ENCODE peak calls at places on chromosomes 13 and 19, in seven cellular contexts. A, Z, T, R, X, M and G are unnamed samples.

GRCh38 chr19:17262557-17262956 is 2.0 kb downstream of the USHBP1 start:
- DNase-seq in A (no peak), Z (no peak), T (no peak), R (no peak), X (no peak), M (no peak), G (no peak)

GRCh38 chr13:93480553-93481106 is 254.0 kb downstream of the GPC6 start:
- DNase-seq in A (no peak), Z (no peak), T (no peak), R (no peak), X (no peak), M (no peak), G (no peak)

GRCh38 chr13:109465151-109465550 is 321.2 kb downstream of the IRS2 start:
- DNase-seq in A (no peak), Z (no peak), T (no peak), R (no peak), X (peak; percentile 2), M (no peak), G (no peak)

GRCh38 chr19:44549507-44549906 is 20.0 kb upstream of the CEACAM20 start:
- DNase-seq in A (no peak), Z (no peak), T (no peak), R (no peak), X (no peak), M (no peak), G (no peak)

GRCh38 chr19:58409010-58409790 is 751 bp downstream of the ZNF584 start:
- DNase-seq in A (no peak), Z (peak; percentile 79), T (no peak), R (no peak), X (peak; percentile 22), M (no peak), G (no peak)

GRCh38 chr19:19744641-19745040 is 11.7 kb upstream of the ZNF14 start:
- DNase-seq in A (no peak), Z (no peak), T (no peak), R (no peak), X (no peak), M (no peak), G (peak; percentile 53)

GRCh38 chr19:32224371-32225244 is 120.8 kb upstream of the ZNF507 start:
- DNase-seq in A (peak; percentile 70), Z (peak; percentile 94), T (peak; percentile 9), R (peak; percentile 34), X (peak; percentile 15), M (no peak), G (peak; percentile 52)

GRCh38 chr13:112664501-112665203 is 25.2 kb upstream of the ATP11A start:
- DNase-seq in A (no peak), Z (no peak), T (peak; percentile 16), R (no peak), X (peak; percentile 47), M (no peak), G (no peak)

GRCh38 chr19:29934781-29935180 is 7.3 kb upstream of the URI1 start:
- DNase-seq in A (no peak), Z (no peak), T (no peak), R (no peak), X (no peak), M (no peak), G (no peak)

GRCh38 chr19:31164666-31165265 is 184.5 kb downstream of the TSHZ3 start:
- DNase-seq in A (no peak), Z (no peak), T (no peak), R (no peak), X (no peak), M (no peak), G (no peak)

GRCh38 chr19:38375748-38376147 is 1.4 kb downstream of the PSMD8 start:
- DNase-seq in A (no peak), Z (no peak), T (no peak), R (no peak), X (peak; percentile 20), M (no peak), G (no peak)

GRCh38 chr19:19342086-19343015 is 21.7 kb downstream of the MAU2 start:
- DNase-seq in A (peak; percentile 81), Z (peak; percentile 94), T (peak; percentile 45), R (no peak), X (peak; percentile 46), M (peak; percentile 70), G (peak; percentile 57)

GRCh38 chr19:55678121-55678671 is 3.2 kb downstream of the EPN1 start:
- DNase-seq in A (no peak), Z (no peak), T (no peak), R (no peak), X (no peak), M (peak; percentile 71), G (peak; percentile 81)

GRCh38 chr19:49155830-49156346 is 692 bp upstream of the HRC start:
- DNase-seq in A (no peak), Z (no peak), T (no peak), R (no peak), X (no peak), M (no peak), G (no peak)

GRCh38 chr19:49155005-49155826 is at the start of gene HRC:
- DNase-seq in A (no peak), Z (no peak), T (no peak), R (no peak), X (no peak), M (no peak), G (peak; percentile 18)

GRCh38 chr19:49152218-49152550 is 3.0 kb downstream of the HRC start:
- DNase-seq in A (no peak), Z (no peak), T (no peak), R (no peak), X (no peak), M (no peak), G (no peak)

GRCh38 chr19:49153167-49153809 is 1.9 kb downstream of the HRC start:
- DNase-seq in A (no peak), Z (no peak), T (no peak), R (no peak), X (no peak), M (no peak), G (no peak)

GRCh38 chr19:49154279-49154678 is 917 bp downstream of the HRC start:
- DNase-seq in A (no peak), Z (no peak), T (no peak), R (no peak), X (no peak), M (no peak), G (no peak)
- H3K27ac ChIP-seq in A (no peak overlapping the region), Z (no peak overlapping the region), T (no peak overlapping the region), R (no peak overlapping the region), X (no peak overlapping the region), M (no peak overlapping the region), G (no peak overlapping the region)

DNA sequence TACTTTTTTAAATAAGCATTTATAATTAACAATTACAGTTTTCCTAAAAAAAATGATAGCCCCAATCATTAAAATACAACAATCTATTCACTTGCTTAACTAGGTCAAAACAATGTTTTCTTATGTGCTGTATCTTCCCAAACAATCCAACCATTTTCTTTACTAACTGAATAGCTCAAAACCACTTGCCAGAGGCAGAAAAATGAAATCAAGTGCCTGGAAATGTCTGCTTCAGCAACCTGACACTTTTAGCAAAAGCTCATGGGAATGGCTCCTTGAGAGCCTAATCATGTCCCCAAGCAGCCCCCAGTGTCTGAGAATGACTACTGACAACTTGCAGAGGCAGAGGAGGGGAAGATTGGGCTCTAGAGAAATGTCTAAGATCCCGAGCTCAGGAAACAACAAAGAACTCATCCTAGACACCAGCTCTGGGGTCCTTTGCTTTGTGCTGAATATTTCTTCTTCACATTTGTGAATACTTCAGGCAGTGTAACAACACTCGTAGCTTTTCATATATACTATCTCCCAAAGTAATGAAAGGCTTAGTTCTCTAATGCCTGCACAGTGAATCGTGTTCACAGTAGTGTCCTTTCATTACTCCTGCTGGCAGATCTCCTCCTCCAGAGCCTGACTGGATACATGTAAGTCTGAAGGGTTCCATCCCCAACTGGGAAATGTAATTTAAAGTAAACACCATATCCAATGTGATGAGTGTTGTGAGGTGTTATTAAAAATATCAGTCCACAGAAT is 280.0 kb downstream of the LHFPL6 start:
- DNase-seq in A (no peak), Z (no peak), T (no peak), R (no peak), X (no peak), M (no peak), G (no peak)
- H3K36me3 ChIP-seq in A (no peaks in the 10 kb centered on the region), Z (no peaks in the 10 kb centered on the region), T (no peaks in the 10 kb centered on the region), R (no peaks in the 10 kb centered on the region), X (no peaks in the 10 kb centered on the region), M (no peaks in the 10 kb centered on the region), G (no peaks in the 10 kb centered on the region)

GRCh38 chr19:34236035-34236793 is 18.1 kb upstream of the GARRE1 start:
- DNase-seq in A (no peak), Z (no peak), T (no peak), R (no peak), X (peak; percentile 82), M (no peak), G (no peak)
- TF ChIP-seq CTCF in A (no peak), Z (no peak), T (no peak), R (no peak), X (no peak), M (no peak), G (no peak)

GRCh38 chr19:3981373-3981735 is 3.9 kb downstream of the EEF2 start:
- DNase-seq in A (no peak), Z (no peak), T (no peak), R (no peak), X (no peak), M (no peak), G (no peak)

GRCh38 chr19:3979289-3979673 is 6.0 kb downstream of the EEF2 start:
- DNase-seq in A (no peak), Z (peak; percentile 11), T (no peak), R (no peak), X (no peak), M (peak; percentile 63), G (no peak)

GRCh38 chr19:3978145-3978544 is 7.1 kb downstream of the EEF2 start:
- DNase-seq in A (no peak), Z (no peak), T (no peak), R (no peak), X (no peak), M (no peak), G (no peak)

GRCh38 chr19:3980353-3981251 is 4.7 kb downstream of the EEF2 start:
- DNase-seq in A (no peak), Z (peak; percentile 22), T (no peak), R (no peak), X (no peak), M (no peak), G (no peak)

GRCh38 chr19:3979674-3980352 is 5.5 kb downstream of the EEF2 start:
- DNase-seq in A (no peak), Z (peak; percentile 21), T (no peak), R (no peak), X (no peak), M (peak; percentile 60), G (no peak)
- H3K27ac ChIP-seq in A (no peak overlapping the region), Z (no peak overlapping the region), T (no peak overlapping the region), R (no peak overlapping the region), X (no peak overlapping the region), M (no peak overlapping the region), G (no peak overlapping the region)

GRCh38 chr19:10168386-10168948 is 26.3 kb downstream of the DNMT1 start:
- DNase-seq in A (no peak), Z (no peak), T (no peak), R (no peak), X (peak; percentile 28), M (no peak), G (no peak)

GRCh38 chr19:10166046-10166445 is 28.7 kb downstream of the DNMT1 start:
- DNase-seq in A (no peak), Z (no peak), T (no peak), R (no peak), X (no peak), M (no peak), G (no peak)

GRCh38 chr19:10163557-10163956 is 31.2 kb downstream of the DNMT1 start:
- DNase-seq in A (no peak), Z (no peak), T (no peak), R (no peak), X (no peak), M (no peak), G (peak; percentile 28)

GRCh38 chr19:10167459-10167858 is 27.3 kb downstream of the DNMT1 start:
- DNase-seq in A (no peak), Z (no peak), T (no peak), R (no peak), X (no peak), M (no peak), G (no peak)
- H3K36me3 ChIP-seq in A (peaks cover 8% of the 10 kb centered on the region), Z (peaks cover 37% of the 10 kb centered on the region), T (peaks cover 57% of the 10 kb centered on the region), R (peaks cover 4% of the 10 kb centered on the region), X (peaks cover 50% of the 10 kb centered on the region), M (peaks cover 35% of the 10 kb centered on the region), G (no peaks in the 10 kb centered on the region)